ENCODE peak calls at places on chromosomes 2 and 18, in four cellular contexts. One of them, this sample, is unnamed.

GRCh38 chr2:157329524-157329923 is 3.9 kb upstream of the ERMN start:
- DNase-seq in lower lobe of right lung: no peak
- DNase-seq in GM13976: no peak
- DNase-seq in HCT116: no peak
- DNase-seq in this sample: no peak

GRCh38 chr2:131076707-131077106 is 16.6 kb downstream of the FAM168B start:
- DNase-seq in HCT116: no peak
- DNase-seq in GM13976: no peak
- DNase-seq in lower lobe of right lung: no peak
- DNase-seq in this sample: no peak

GRCh38 chr18:413263-413662 is 87.2 kb downstream of the COLEC12 start:
- DNase-seq in GM13976: no peak
- DNase-seq in lower lobe of right lung: no peak
- DNase-seq in HCT116: no peak
- DNase-seq in this sample: no peak

GRCh38 chr2:118190365-118190916 is 102.2 kb downstream of the INSIG2 start:
- DNase-seq in HCT116: no peak
- DNase-seq in GM13976: no peak
- DNase-seq in lower lobe of right lung: no peak
- DNase-seq in this sample: no peak

GRCh38 chr18:55477537-55478300 is 110.3 kb downstream of the TCF4 start:
- DNase-seq in GM13976: peak
- DNase-seq in HCT116: no peak
- DNase-seq in lower lobe of right lung: no peak
- DNase-seq in this sample: no peak

GRCh38 chr2:10414591-10414990 is 33.5 kb downstream of the ODC1 start:
- DNase-seq in GM13976: no peak
- DNase-seq in HCT116: no peak
- DNase-seq in lower lobe of right lung: no peak
- DNase-seq in this sample: no peak

GRCh38 chr2:2890901-2891300 is 486.7 kb downstream of the EIPR1 start:
- DNase-seq in HCT116: no peak
- DNase-seq in GM13976: no peak
- DNase-seq in lower lobe of right lung: no peak
- DNase-seq in this sample: no peak

GRCh38 chr2:179703702-179704101 is 157.7 kb downstream of the ZNF385B start:
- DNase-seq in GM13976: no peak
- DNase-seq in HCT116: no peak
- DNase-seq in lower lobe of right lung: no peak
- DNase-seq in this sample: no peak

GRCh38 chr2:30412392-30413321 is 34.4 kb upstream of the LCLAT1 start:
- DNase-seq in HCT116: no peak
- DNase-seq in lower lobe of right lung: no peak
- DNase-seq in GM13976: no peak
- DNase-seq in this sample: no peak

DNA sequence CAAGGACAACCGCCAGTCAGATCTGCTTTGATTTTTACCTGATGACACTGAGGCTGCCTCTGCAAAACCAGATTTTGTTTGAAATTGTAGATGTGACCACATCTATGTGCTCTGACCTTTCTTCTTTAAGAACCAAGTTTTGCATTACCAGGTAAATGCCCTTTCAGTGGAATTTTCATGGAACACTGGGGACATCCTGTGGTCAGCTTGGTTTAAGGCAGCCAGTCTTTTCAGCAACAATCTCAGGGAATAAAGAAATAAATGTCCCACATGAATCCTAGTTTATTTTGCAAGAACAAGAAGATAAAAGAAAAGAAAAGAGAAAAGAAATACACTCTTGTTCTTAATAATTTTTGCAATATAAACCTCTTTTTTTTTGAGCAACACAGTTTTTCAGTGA is 90.6 kb downstream of the POU3F3 start:
- DNase-seq in HCT116: peak
- DNase-seq in lower lobe of right lung: no peak
- DNase-seq in GM13976: no peak
- DNase-seq in this sample: peak
- TF ChIP-seq CTCF in HCT116: peak
- TF ChIP-seq CTCF in lower lobe of right lung: peak
- TF ChIP-seq CTCF in GM13976: no peak
- TF ChIP-seq CTCF in this sample: peak

GRCh38 chr2:111120253-111121027 is at the start of gene BCL2L11:
- DNase-seq in HCT116: peak
- DNase-seq in lower lobe of right lung: peak
- DNase-seq in GM13976: peak
- DNase-seq in this sample: peak
- TF ChIP-seq CTCF in HCT116: peak
- TF ChIP-seq CTCF in lower lobe of right lung: no peak
- TF ChIP-seq CTCF in GM13976: no peak
- TF ChIP-seq CTCF in this sample: no peak

DNA sequence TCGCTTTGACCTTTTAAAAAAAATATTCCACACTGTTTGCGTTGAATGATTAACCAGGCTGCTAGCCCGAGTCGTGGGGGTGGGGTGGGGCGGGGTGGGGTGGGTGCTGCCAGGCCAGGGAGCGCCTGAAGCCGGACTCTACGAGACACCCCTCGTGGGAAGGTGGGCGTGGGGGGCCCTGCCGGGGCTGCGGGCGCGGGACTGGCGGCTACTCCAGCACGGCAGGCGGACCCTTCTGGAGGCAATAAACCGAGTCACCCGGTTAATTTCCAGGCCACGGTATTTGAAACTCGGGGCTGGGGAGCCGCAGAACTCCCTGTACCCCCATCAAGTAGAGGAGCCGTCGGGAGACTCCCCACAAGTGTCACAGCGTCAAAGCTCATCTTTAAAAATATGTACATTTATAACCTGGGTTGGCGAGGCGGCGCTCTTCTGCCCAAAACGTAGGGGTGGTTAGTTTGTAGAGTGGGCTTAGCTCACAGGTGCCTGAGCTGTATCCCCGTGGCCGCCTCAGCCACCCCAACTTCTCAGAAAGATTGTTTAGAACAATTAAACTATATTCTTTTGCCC is 1.2 kb downstream of the B3GNT2 start:
- DNase-seq in lower lobe of right lung: peak
- DNase-seq in HCT116: no peak
- DNase-seq in GM13976: peak
- DNase-seq in this sample: peak
- TF ChIP-seq CTCF in lower lobe of right lung: no peak
- TF ChIP-seq CTCF in HCT116: no peak
- TF ChIP-seq CTCF in GM13976: no peak
- TF ChIP-seq CTCF in this sample: no peak

GRCh38 chr18:3886575-3887322 is 436.8 kb downstream of the TGIF1 start:
- DNase-seq in lower lobe of right lung: no peak
- DNase-seq in GM13976: no peak
- DNase-seq in HCT116: no peak
- DNase-seq in this sample: no peak

GRCh38 chr18:3889803-3890202 is 439.8 kb downstream of the TGIF1 start:
- DNase-seq in GM13976: no peak
- DNase-seq in lower lobe of right lung: no peak
- DNase-seq in HCT116: no peak
- DNase-seq in this sample: no peak

GRCh38 chr18:3879836-3880120 is 429.8 kb downstream of the TGIF1 start:
- DNase-seq in lower lobe of right lung: no peak
- DNase-seq in GM13976: no peak
- DNase-seq in HCT116: no peak
- DNase-seq in this sample: no peak

GRCh38 chr18:3889121-3889520 is 439.1 kb downstream of the TGIF1 start:
- DNase-seq in HCT116: no peak
- DNase-seq in lower lobe of right lung: no peak
- DNase-seq in GM13976: no peak
- DNase-seq in this sample: no peak

DNA sequence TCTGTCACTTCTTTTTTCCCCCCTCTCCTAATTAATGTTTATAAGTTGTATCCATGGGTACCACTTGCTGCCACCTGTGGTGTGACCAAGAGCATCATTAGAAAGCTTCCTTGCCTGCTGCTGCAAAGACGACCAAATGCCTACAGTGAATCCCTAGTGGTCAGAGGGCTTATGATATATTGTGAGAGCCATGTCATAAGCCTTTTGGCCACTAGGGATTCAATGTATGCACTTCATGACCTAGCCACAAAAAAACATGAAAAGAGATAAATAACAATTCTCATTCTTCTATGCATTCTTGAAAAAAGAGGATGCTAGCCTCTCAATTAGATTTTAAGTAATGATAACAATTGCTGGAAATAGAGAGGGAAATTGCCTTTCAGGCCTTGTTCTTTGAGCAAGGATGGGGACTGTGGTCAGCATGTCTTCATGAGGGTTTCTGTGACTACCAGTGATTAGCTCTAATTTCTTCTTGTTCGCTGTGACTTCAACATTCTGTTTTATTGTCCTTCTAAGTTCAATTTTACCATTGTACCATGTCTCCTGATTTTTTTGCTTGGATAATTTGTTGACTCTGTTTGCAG is 435.3 kb downstream of the TGIF1 start:
- DNase-seq in GM13976: no peak
- DNase-seq in lower lobe of right lung: no peak
- DNase-seq in HCT116: peak
- DNase-seq in this sample: no peak
- TF ChIP-seq CTCF in GM13976: no peak
- TF ChIP-seq CTCF in lower lobe of right lung: no peak
- TF ChIP-seq CTCF in HCT116: peak
- TF ChIP-seq CTCF in this sample: peak